ENCODE peak calls at places on chromosomes 4 and X, in seven cellular contexts. Q is NCI-H2081, M is lower lobe of right lung, D is LHCN-M2, J is neuronal stem cell, R is Peyer's patch, Z is cerebellar cortex. T is an unnamed sample.
A peak's percentile ranks its signal among the peaks of the same experiment; 100 is the strongest.

GRCh38 chr4:137531121-137531520 is 1.2 kb downstream of the PCDH18 start:
- DNase-seq in Q (no peak), M (no peak), D (peak; percentile 61), J (no peak), R (no peak), Z (no peak), T (no peak)

GRCh38 chr4:22510750-22511149 is 5.1 kb downstream of the ADGRA3 start:
- DNase-seq in Q (no peak), M (no peak), D (no peak), J (no peak), R (no peak), Z (no peak), T (no peak)

GRCh38 chr4:142845293-142846070 is 619 bp downstream of the INPP4B start:
- DNase-seq in Q (no peak), M (peak; percentile 47), D (no peak), J (peak; percentile 29), R (peak; percentile 49), Z (peak; percentile 59), T (no peak)

GRCh38 chrX:73847991-73848390 is 285.0 kb downstream of the CHIC1 start:
- DNase-seq in Q (no peak), M (no peak), D (no peak), J (no peak), R (no peak), Z (no peak), T (no peak)

GRCh38 chr4:98728433-98728832 is 70.0 kb upstream of the TSPAN5 start:
- DNase-seq in Q (no peak), M (no peak), D (peak; percentile 72), J (no peak), R (no peak), Z (no peak), T (no peak)

GRCh38 chr4:76590847-76591281 is 155.8 kb downstream of the SHROOM3 start:
- DNase-seq in Q (no peak), M (no peak), D (peak; percentile 86), J (no peak), R (no peak), Z (no peak), T (no peak)

GRCh38 chr4:48093949-48094550 is 40.0 kb downstream of the TXK start:
- DNase-seq in Q (no peak), M (no peak), D (peak; percentile 44), J (no peak), R (peak; percentile 82), Z (no peak), T (no peak)

GRCh38 chr4:122917731-122918130 is 4.7 kb downstream of the NUDT6 start:
- DNase-seq in Q (no peak), M (no peak), D (peak; percentile 28), J (no peak), R (no peak), Z (no peak), T (no peak)

GRCh38 chr4:141099326-141099725 is 33.9 kb downstream of the RNF150 start:
- DNase-seq in Q (no peak), M (no peak), D (peak; percentile 10), J (no peak), R (no peak), Z (no peak), T (no peak)

GRCh38 chrX:20729421-20729820 is 462.7 kb upstream of the RPS6KA3 start:
- DNase-seq in Q (no peak), M (no peak), D (peak; percentile 79), J (no peak), R (no peak), Z (no peak), T (no peak)

GRCh38 chr4:185143596-185143969 is 517 bp downstream of the SLC25A4 start:
- DNase-seq in Q (no peak), M (peak; percentile 68), D (peak; percentile 4), J (no peak), R (peak; percentile 64), Z (peak; percentile 73), T (peak; percentile 42)

GRCh38 chr4:128831526-128832252 is 22.2 kb downstream of the JADE1 start:
- DNase-seq in Q (peak; percentile 4), M (no peak), D (no peak), J (peak; percentile 39), R (no peak), Z (peak; percentile 39), T (no peak)

GRCh38 chrX:19625612-19626011 is 110.3 kb upstream of the MAP3K15 start:
- DNase-seq in Q (no peak), M (no peak), D (no peak), J (no peak), R (peak; percentile 64), Z (no peak), T (no peak)

GRCh38 chr4:188779586-188779985 is 640.3 kb downstream of the TRIML1 start:
- DNase-seq in Q (no peak), M (no peak), D (peak; percentile 51), J (no peak), R (no peak), Z (no peak), T (no peak)

GRCh38 chr4:146510942-146511341 is 10.8 kb downstream of the SLC10A7 start:
- DNase-seq in Q (no peak), M (no peak), D (no peak), J (no peak), R (no peak), Z (no peak), T (no peak)

GRCh38 chr4:98689507-98690174 is 31.2 kb upstream of the TSPAN5 start:
- DNase-seq in Q (no peak), M (no peak), D (no peak), J (no peak), R (no peak), Z (no peak), T (no peak)

GRCh38 chr4:163558539-163559044 is 64.1 kb downstream of the TMA16 start:
- DNase-seq in Q (peak; percentile 1), M (peak; percentile 54), D (no peak), J (no peak), R (peak; percentile 82), Z (no peak), T (no peak)

GRCh38 chr4:156103306-156103705 is 149.6 kb upstream of the CTSO start:
- DNase-seq in Q (no peak), M (no peak), D (no peak), J (no peak), R (no peak), Z (no peak), T (no peak)

GRCh38 chrX:80812176-80812575 is 2.5 kb upstream of the BRWD3 start:
- DNase-seq in Q (no peak), M (peak; percentile 49), D (peak; percentile 26), J (peak; percentile 2), R (peak; percentile 54), Z (peak; percentile 45), T (no peak)

GRCh38 chrX:21806691-21807090 is 32.7 kb upstream of the MBTPS2 start:
- DNase-seq in Q (no peak), M (no peak), D (peak; percentile 5), J (no peak), R (no peak), Z (no peak), T (no peak)

GRCh38 chr4:17320046-17320445 is 191.8 kb downstream of the QDPR start:
- DNase-seq in Q (no peak), M (no peak), D (no peak), J (no peak), R (no peak), Z (no peak), T (no peak)

GRCh38 chrX:103565752-103566151 is 19.6 kb upstream of the TCEAL4 start:
- DNase-seq in Q (no peak), M (no peak), D (peak; percentile 79), J (no peak), R (no peak), Z (no peak), T (no peak)

GRCh38 chrX:153971124-153971631 is 440 bp downstream of the HCFC1 start:
- DNase-seq in Q (peak; percentile 43), M (peak; percentile 91), D (peak; percentile 84), J (peak; percentile 58), R (peak; percentile 96), Z (peak; percentile 84), T (peak; percentile 40)

GRCh38 chrX:24231169-24231568 is 81.6 kb downstream of the ZFX start:
- DNase-seq in Q (no peak), M (no peak), D (peak; percentile 84), J (no peak), R (no peak), Z (no peak), T (no peak)

GRCh38 chr4:156182269-156182668 is 228.6 kb upstream of the CTSO start:
- DNase-seq in Q (no peak), M (no peak), D (no peak), J (no peak), R (no peak), Z (no peak), T (no peak)

GRCh38 chr4:169621754-169622481 is 1.5 kb downstream of the CLCN3 start:
- DNase-seq in Q (no peak), M (no peak), D (peak; percentile 61), J (no peak), R (no peak), Z (no peak), T (no peak)

GRCh38 chr4:8157944-8158709 is 486 bp downstream of the ABLIM2 start:
- DNase-seq in Q (no peak), M (no peak), D (no peak), J (peak; percentile 23), R (no peak), Z (no peak), T (no peak)

GRCh38 chr4:104490770-104491395 is 3.8 kb downstream of the CXXC4 start:
- DNase-seq in Q (peak; percentile 74), M (peak; percentile 80), D (peak; percentile 24), J (peak; percentile 68), R (peak; percentile 78), Z (peak; percentile 81), T (no peak)

GRCh38 chr4:128342762-128343161 is 55.1 kb upstream of the PGRMC2 start:
- DNase-seq in Q (no peak), M (no peak), D (no peak), J (no peak), R (no peak), Z (no peak), T (no peak)

GRCh38 chr4:169132561-169133305 is 122.7 kb upstream of the CBR4 start:
- DNase-seq in Q (no peak), M (no peak), D (no peak), J (no peak), R (no peak), Z (no peak), T (no peak)

GRCh38 chr4:76212851-76213414 is 691 bp downstream of the SCARB2 start:
- DNase-seq in Q (no peak), M (no peak), D (peak; percentile 35), J (no peak), R (peak; percentile 62), Z (no peak), T (no peak)

T was measured in cerebellar nuclear complex.